ENCODE peak calls at places on chromosomes 2 and 18, in ten cellular contexts. V, O, A, G, I, N, S, Z, Y and K are unnamed samples.

GRCh38 chr2:216653931-216654365 is 20.7 kb downstream of the IGFBP2 start:
- DNase-seq in V (no peak), O (no peak), A (no peak), G (no peak), I (peak; percentile 36), N (peak; percentile 73), S (peak; percentile 57), Z (no peak), Y (peak; percentile 74), K (peak; percentile 43)

GRCh38 chr2:223797073-223797472 is 40.3 kb downstream of the AP1S3 start:
- DNase-seq in V (peak; percentile 97), O (peak; percentile 80), A (no peak), G (peak; percentile 98), I (peak; percentile 80), N (peak; percentile 70), S (peak; percentile 57), Z (peak; percentile 59), Y (no peak), K (peak; percentile 62)

GRCh38 chr2:104790100-104790811 is 63.7 kb upstream of the POU3F3 start:
- DNase-seq in V (no peak), O (peak; percentile 36), A (no peak), G (no peak), I (no peak), N (no peak), S (peak; percentile 0), Z (peak; percentile 57), Y (peak; percentile 19), K (no peak)

GRCh38 chr2:143321994-143322393 is 192.8 kb downstream of the ARHGAP15 start:
- DNase-seq in V (no peak), O (no peak), A (no peak), G (peak; percentile 32), I (no peak), N (no peak), S (no peak), Z (no peak), Y (no peak), K (no peak)

GRCh38 chr2:102103992-102104871 is 38.3 kb upstream of the IL1R1 start:
- DNase-seq in V (peak; percentile 47), O (peak; percentile 86), A (no peak), G (peak; percentile 76), I (peak; percentile 99), N (peak; percentile 99), S (peak; percentile 98), Z (peak; percentile 84), Y (peak; percentile 95), K (peak; percentile 97)

GRCh38 chr18:37394610-37394965 is 171.0 kb downstream of the CELF4 start:
- DNase-seq in V (no peak), O (no peak), A (no peak), G (no peak), I (no peak), N (no peak), S (no peak), Z (no peak), Y (no peak), K (no peak)

GRCh38 chr18:55384551-55385275 is 203.3 kb downstream of the TCF4 start:
- DNase-seq in V (no peak), O (peak; percentile 45), A (peak; percentile 15), G (peak; percentile 57), I (peak; percentile 57), N (peak; percentile 66), S (peak; percentile 67), Z (no peak), Y (peak; percentile 74), K (peak; percentile 49)

GRCh38 chr2:100060875-100061274 is 81.5 kb downstream of the AFF3 start:
- DNase-seq in V (no peak), O (no peak), A (no peak), G (no peak), I (no peak), N (no peak), S (no peak), Z (no peak), Y (no peak), K (no peak)

GRCh38 chr2:102385522-102385921 is 29.9 kb downstream of the IL18R1 start:
- DNase-seq in V (no peak), O (no peak), A (no peak), G (peak; percentile 66), I (peak; percentile 2), N (peak; percentile 21), S (peak; percentile 30), Z (no peak), Y (no peak), K (no peak)

GRCh38 chr2:230821991-230822520 is 42.7 kb upstream of the ITM2C start:
- DNase-seq in V (no peak), O (no peak), A (no peak), G (no peak), I (no peak), N (no peak), S (no peak), Z (no peak), Y (no peak), K (no peak)

GRCh38 chr2:230823264-230823964 is 41.3 kb upstream of the ITM2C start:
- DNase-seq in V (no peak), O (no peak), A (no peak), G (no peak), I (no peak), N (no peak), S (no peak), Z (no peak), Y (no peak), K (no peak)

GRCh38 chr2:230821261-230821990 is 43.3 kb upstream of the ITM2C start:
- DNase-seq in V (peak; percentile 39), O (no peak), A (no peak), G (no peak), I (no peak), N (no peak), S (no peak), Z (no peak), Y (peak; percentile 14), K (no peak)

GRCh38 chr2:230825354-230825753 is 39.4 kb upstream of the ITM2C start:
- DNase-seq in V (no peak), O (no peak), A (no peak), G (no peak), I (no peak), N (no peak), S (no peak), Z (no peak), Y (no peak), K (no peak)

GRCh38 chr2:230824406-230824978 is 40.2 kb upstream of the ITM2C start:
- DNase-seq in V (peak; percentile 33), O (peak; percentile 65), A (peak; percentile 83), G (peak; percentile 82), I (peak; percentile 91), N (peak; percentile 88), S (peak; percentile 89), Z (peak; percentile 78), Y (peak; percentile 91), K (peak; percentile 81)
- H3K4me3 ChIP-seq in V (no peak overlapping the region), O (peak overlapping the region; percentile 24), A (no peak overlapping the region), G (peak overlapping the region; percentile 33), I (peak overlapping the region; percentile 65), N (peak overlapping the region; percentile 37), S (no peak overlapping the region), Z (peak overlapping the region; percentile 5), Y (peak overlapping the region; percentile 57), K (peak overlapping the region; percentile 14)

DNA sequence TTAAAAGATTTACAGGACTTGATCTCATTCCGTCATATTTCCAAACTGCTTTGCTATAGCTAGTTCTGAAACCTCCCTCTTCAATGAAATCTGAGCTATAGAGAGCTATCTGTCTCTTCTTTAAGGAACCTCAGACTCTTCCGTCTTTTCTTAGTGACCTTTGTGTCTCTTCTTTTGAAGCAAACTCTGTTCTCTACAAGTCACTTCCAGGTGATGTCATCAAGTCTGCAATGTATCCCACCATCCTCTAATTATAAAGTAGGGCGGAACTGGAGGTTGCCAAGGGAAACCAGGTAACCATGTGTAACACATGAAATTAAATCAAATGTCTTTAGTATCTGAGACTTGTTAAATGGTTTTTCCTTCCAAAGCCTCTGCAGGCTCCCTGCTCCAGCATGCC is 41.2 kb upstream of the PEX13 start:
- DNase-seq in V (no peak), O (no peak), A (no peak), G (no peak), I (no peak), N (no peak), S (no peak), Z (no peak), Y (no peak), K (no peak)
- TF ChIP-seq CTCF in V (no peak), O (no peak), A (no peak), G (no peak), I (no peak), N (no peak), S (no peak), Z (no peak), Y (no peak), K (no peak)

GRCh38 chr2:201432551-201433388 is 18.5 kb downstream of the TRAK2 start:
- DNase-seq in V (no peak), O (peak; percentile 27), A (peak; percentile 80), G (no peak), I (peak; percentile 90), N (peak; percentile 52), S (peak; percentile 42), Z (peak; percentile 62), Y (peak; percentile 85), K (peak; percentile 73)
- H3K4me3 ChIP-seq in V (no peak overlapping the region), O (no peak overlapping the region), A (no peak overlapping the region), G (no peak overlapping the region), I (no peak overlapping the region), N (no peak overlapping the region), S (no peak overlapping the region), Z (no peak overlapping the region), Y (no peak overlapping the region), K (no peak overlapping the region)

GRCh38 chr2:240594511-240595380 is 8.2 kb downstream of the CAPN10 start:
- DNase-seq in V (no peak), O (no peak), A (no peak), G (no peak), I (no peak), N (no peak), S (no peak), Z (no peak), Y (no peak), K (no peak)

GRCh38 chr2:240596080-240596460 is 9.5 kb downstream of the CAPN10 start:
- DNase-seq in V (no peak), O (no peak), A (no peak), G (no peak), I (no peak), N (no peak), S (no peak), Z (no peak), Y (no peak), K (no peak)

GRCh38 chr2:240596491-240596931 is 10.0 kb downstream of the CAPN10 start:
- DNase-seq in V (no peak), O (no peak), A (no peak), G (no peak), I (no peak), N (no peak), S (no peak), Z (no peak), Y (no peak), K (no peak)

GRCh38 chr2:240597054-240597418 is 10.5 kb downstream of the CAPN10 start:
- DNase-seq in V (no peak), O (no peak), A (no peak), G (no peak), I (no peak), N (no peak), S (no peak), Z (no peak), Y (no peak), K (no peak)

DNA sequence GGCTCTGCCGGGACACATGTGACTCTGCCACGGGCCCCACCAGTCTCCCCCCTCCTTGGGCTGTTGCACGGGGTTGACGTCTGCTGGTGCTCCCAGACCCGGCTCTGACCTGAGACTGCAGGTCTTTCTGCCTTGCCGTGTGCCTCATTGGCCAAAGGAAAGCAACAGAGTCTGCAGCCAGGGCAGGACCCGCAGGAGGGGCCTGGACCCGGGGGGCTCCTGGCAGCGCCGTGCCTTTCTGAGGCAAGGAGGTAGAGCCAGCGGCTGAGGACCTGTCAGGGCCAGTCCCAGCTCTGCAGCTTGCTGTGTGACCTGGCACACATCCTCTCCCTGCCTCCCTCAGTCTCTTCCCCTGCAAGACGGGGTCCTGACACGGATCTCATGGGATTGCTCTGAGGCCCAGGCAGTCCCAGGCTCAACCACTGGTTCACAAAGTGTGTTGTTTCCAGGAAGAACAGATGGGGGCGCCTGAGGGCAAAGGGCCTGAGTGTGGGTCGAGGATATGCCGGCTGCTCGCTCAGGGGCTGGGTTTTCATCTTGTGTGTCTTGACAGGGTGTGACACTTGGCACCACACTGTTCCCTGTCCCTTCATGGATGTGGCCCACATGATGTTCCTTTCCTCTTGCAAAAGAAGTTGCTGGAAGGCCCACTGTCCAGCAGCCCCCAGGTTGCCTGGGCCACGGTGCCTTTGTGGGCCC is 9.0 kb downstream of the CAPN10 start:
- DNase-seq in V (no peak), O (peak; percentile 42), A (peak; percentile 76), G (peak; percentile 37), I (no peak), N (no peak), S (peak; percentile 9), Z (no peak), Y (peak; percentile 37), K (no peak)
- TF ChIP-seq CTCF in V (peak; percentile 33), O (peak; percentile 56), A (peak; percentile 31), G (peak; percentile 32), I (no peak), N (peak; percentile 38), S (peak; percentile 21), Z (peak; percentile 50), Y (no peak), K (peak; percentile 31)